ENCODE peak calls at places on chromosomes 3 and 15, in nine cellular contexts. E is hepatocyte; J is mucosa of descending colon; T is lower lobe of right lung; C is mesendoderm; O is A673; U is transverse colon; P is OCI-LY7; G is effector memory CD4-positive, alpha-beta T cell. B is an unnamed sample. For H3K4me1, the result is how much of the 10 kb centered on the place peaks cover.

GRCh38 chr3:154775821-154776548 is 304.1 kb upstream of the MME start:
- DNase-seq in U (no peak), G (no peak), C (peak), P (no peak), E (no peak), J (no peak), O (no peak), T (no peak), B (no peak)

GRCh38 chr3:54046677-54047214 is 75.6 kb upstream of the CACNA2D3 start:
- DNase-seq in T (no peak), U (no peak), C (no peak), G (no peak), P (no peak), J (no peak), O (no peak), E (peak), B (no peak)

GRCh38 chr15:101305820-101306255 is 10.8 kb upstream of the SNRPA1 start:
- DNase-seq in T (peak), E (no peak), C (no peak), U (peak), G (no peak), O (no peak), P (no peak), J (no peak), B (no peak)

GRCh38 chr3:111676177-111677021 is 81.3 kb upstream of the ZBED2 start:
- DNase-seq in E (peak), J (peak), C (no peak), G (no peak), O (no peak), U (peak), T (no peak), P (peak), B (peak)

GRCh38 chr15:83436513-83437158 is 10.5 kb upstream of the SH3GL3 start:
- DNase-seq in G (no peak), U (no peak), C (peak), T (no peak), J (peak), E (peak), O (peak), P (peak), B (peak)

GRCh38 chr3:13507791-13508339 is 27.8 kb downstream of the HDAC11 start:
- DNase-seq in G (no peak), U (no peak), C (peak), E (peak), P (no peak), T (peak), O (no peak), J (no peak), B (no peak)

GRCh38 chr15:43513550-43513949 is 3.9 kb upstream of the MAP1A start:
- DNase-seq in C (no peak), O (no peak), G (no peak), J (no peak), U (no peak), P (no peak), T (no peak), E (no peak), B (no peak)

GRCh38 chr15:94225616-94226015 is 5.7 kb upstream of the MCTP2 start:
- DNase-seq in O (no peak), G (no peak), C (no peak), J (no peak), T (no peak), P (no peak), U (no peak), E (no peak), B (no peak)

GRCh38 chr3:170222647-170223541 is 670 bp downstream of the PRKCI start:
- DNase-seq in J (peak), T (peak), O (peak), E (peak), U (peak), C (peak), G (peak), P (peak), B (peak)

GRCh38 chr3:57158316-57158715 is 6.8 kb downstream of the IL17RD start:
- DNase-seq in E (no peak), T (no peak), G (no peak), J (no peak), C (no peak), O (peak), P (no peak), U (no peak), B (no peak)

GRCh38 chr3:171221104-171221503 is 194.6 kb upstream of the SLC2A2 start:
- DNase-seq in G (no peak), E (no peak), T (no peak), U (no peak), P (no peak), C (no peak), J (no peak), O (no peak), B (no peak)

GRCh38 chr3:43032646-43033628 is 53.8 kb downstream of the GASK1A start:
- DNase-seq in T (no peak), U (no peak), G (no peak), C (no peak), J (no peak), E (no peak), O (no peak), P (no peak), B (no peak)

GRCh38 chr3:149551500-149551899 is 77.0 kb downstream of the TM4SF4 start:
- DNase-seq in O (no peak), J (no peak), C (no peak), U (no peak), E (no peak), T (no peak), P (no peak), G (no peak), B (no peak)
- H3K4me1 ChIP-seq in O (under half), J (under half), C (under half), U (under half), E (under half), T (under half), P (under half), G (under half), B (half or more)

GRCh38 chr3:191257286-191257685 is 58.2 kb downstream of the OSTN start:
- DNase-seq in P (no peak), G (no peak), E (no peak), U (no peak), O (peak), T (no peak), J (no peak), C (peak), B (no peak)
- H3K4me1 ChIP-seq in P (half or more), G (under half), E (under half), U (under half), O (under half), T (under half), J (under half), C (under half), B (under half)

GRCh38 chr3:66255865-66256264 is 35.1 kb downstream of the SLC25A26 start:
- DNase-seq in T (no peak), E (no peak), J (no peak), G (no peak), P (no peak), U (no peak), C (no peak), O (no peak), B (no peak)

GRCh38 chr3:66256806-66257205 is 36.0 kb downstream of the SLC25A26 start:
- DNase-seq in P (no peak), G (no peak), E (no peak), C (no peak), J (no peak), O (no peak), T (no peak), U (no peak), B (peak)

GRCh38 chr3:66259721-66260255 is 39.0 kb downstream of the SLC25A26 start:
- DNase-seq in U (no peak), P (no peak), E (no peak), O (no peak), T (no peak), C (no peak), J (no peak), G (no peak), B (peak)

DNA sequence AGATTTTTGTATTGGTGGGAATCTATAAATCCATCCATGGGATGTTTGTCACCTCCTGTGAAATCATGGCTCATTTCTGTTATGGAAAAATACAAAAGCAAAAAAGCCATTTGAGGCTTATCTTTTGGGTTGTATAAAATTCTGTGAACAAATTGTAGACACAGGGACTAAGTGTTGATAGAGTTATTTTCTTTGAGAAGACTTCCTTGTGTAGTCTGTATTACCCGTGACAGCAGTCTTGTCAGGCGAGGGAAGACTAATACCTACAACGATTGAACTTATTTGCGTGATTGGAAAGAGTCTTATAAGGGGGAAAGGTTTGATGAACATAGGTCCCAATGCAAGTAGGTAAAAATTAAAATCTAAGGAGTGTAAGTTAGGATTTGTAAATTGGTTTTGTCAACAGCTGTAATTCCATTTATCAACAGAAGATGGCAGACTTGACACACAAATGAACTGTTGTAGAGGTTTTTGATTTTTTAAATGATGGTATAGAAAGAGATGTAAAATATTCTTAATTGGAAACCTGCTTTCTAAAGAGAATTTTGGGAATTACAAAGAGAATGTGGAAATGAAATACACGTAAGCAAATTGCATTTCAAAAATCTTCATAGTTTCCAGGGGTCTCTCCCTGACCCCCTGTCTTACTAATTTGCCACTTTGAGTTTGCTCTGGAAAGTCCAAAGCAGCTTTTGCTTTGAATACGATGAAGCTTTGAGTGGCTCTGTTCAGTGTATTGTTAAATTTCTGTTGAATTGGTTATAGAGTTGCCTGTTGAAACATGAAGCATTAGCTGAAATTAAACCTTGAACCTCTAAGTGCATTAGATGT is 33.2 kb downstream of the SLC25A26 start:
- DNase-seq in E (peak), O (peak), G (no peak), C (peak), J (no peak), P (peak), T (no peak), U (no peak), B (peak)
- H3K4me1 ChIP-seq in E (under half), O (under half), G (under half), C (under half), J (under half), P (under half), T (under half), U (under half), B (under half)

DNA sequence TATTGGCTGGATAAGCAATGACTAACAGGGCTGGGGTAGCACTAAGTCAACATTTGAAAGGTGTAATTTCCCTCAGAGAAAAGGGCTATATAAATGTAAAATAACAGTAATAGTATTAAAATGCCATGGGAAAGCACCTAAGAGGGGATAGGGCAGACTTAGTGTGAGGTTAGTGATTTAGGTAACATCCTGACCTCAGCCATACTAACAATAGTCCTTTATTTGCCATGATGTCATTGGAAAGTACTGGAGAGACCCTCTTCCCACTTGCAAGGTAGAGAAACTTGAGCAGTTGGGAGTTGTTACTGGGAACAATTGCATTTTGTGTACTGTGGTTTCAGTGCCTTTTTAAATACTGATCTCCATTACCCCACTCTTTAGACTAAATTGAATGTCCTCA is 103.4 kb downstream of the LSAMP start:
- DNase-seq in U (no peak), C (no peak), T (no peak), G (no peak), O (no peak), P (no peak), E (no peak), J (no peak), B (no peak)
- H3K4me1 ChIP-seq in U (under half), C (under half), T (under half), G (under half), O (under half), P (under half), E (under half), J (under half), B (under half)

GRCh38 chr3:197793246-197793645 is 2.2 kb downstream of the LRCH3 start:
- DNase-seq in P (no peak), U (no peak), J (no peak), O (peak), C (peak), E (no peak), T (no peak), G (no peak), B (peak)
- H3K4me1 ChIP-seq in P (under half), U (under half), J (under half), O (under half), C (under half), E (under half), T (under half), G (under half), B (under half)